ENCODE peak calls at places on chromosome 19, in four cellular contexts. One of them, this sample, is unnamed.

GRCh38 chr19:18762125-18763023 is 28.7 kb downstream of the COMP start:
- DNase-seq in astrocyte of the spinal cord: peak
- DNase-seq in tibial artery: peak
- DNase-seq in A549: no peak
- DNase-seq in this sample: no peak

GRCh38 chr19:8022275-8022674 is 16.8 kb upstream of the ELAVL1 start:
- DNase-seq in astrocyte of the spinal cord: no peak
- DNase-seq in tibial artery: no peak
- DNase-seq in A549: no peak
- DNase-seq in this sample: no peak

GRCh38 chr19:40315812-40316475 is 30.8 kb upstream of the AKT2 start:
- DNase-seq in astrocyte of the spinal cord: no peak
- DNase-seq in tibial artery: no peak
- DNase-seq in A549: no peak
- DNase-seq in this sample: no peak

GRCh38 chr19:36245210-36246005 is 30.5 kb downstream of the ZNF146 start:
- DNase-seq in astrocyte of the spinal cord: no peak
- DNase-seq in tibial artery: no peak
- DNase-seq in A549: no peak
- DNase-seq in this sample: no peak

GRCh38 chr19:4474504-4475136 is 2.5 kb downstream of the HDGFL2 start:
- DNase-seq in astrocyte of the spinal cord: peak
- DNase-seq in tibial artery: no peak
- DNase-seq in A549: peak
- DNase-seq in this sample: peak

GRCh38 chr19:37304190-37304883 is 66.6 kb upstream of the ZNF527 start:
- DNase-seq in astrocyte of the spinal cord: no peak
- DNase-seq in tibial artery: no peak
- DNase-seq in A549: no peak
- DNase-seq in this sample: no peak

GRCh38 chr19:38452430-38453366 is 19.2 kb downstream of the RYR1 start:
- DNase-seq in astrocyte of the spinal cord: no peak
- DNase-seq in tibial artery: no peak
- DNase-seq in A549: no peak
- DNase-seq in this sample: no peak

GRCh38 chr19:58569191-58569942 is 3.8 kb downstream of the MZF1 start:
- DNase-seq in astrocyte of the spinal cord: no peak
- DNase-seq in tibial artery: peak
- DNase-seq in A549: no peak
- DNase-seq in this sample: no peak

GRCh38 chr19:3966051-3967017 is 4.6 kb downstream of the DAPK3 start:
- DNase-seq in astrocyte of the spinal cord: no peak
- DNase-seq in tibial artery: no peak
- DNase-seq in A549: no peak
- DNase-seq in this sample: no peak

GRCh38 chr19:35561436-35561835 is 2.0 kb downstream of the ATP4A start:
- DNase-seq in astrocyte of the spinal cord: no peak
- DNase-seq in tibial artery: no peak
- DNase-seq in A549: no peak
- DNase-seq in this sample: no peak

GRCh38 chr19:58001895-58002369 is 688 bp downstream of the ZNF606 start:
- DNase-seq in astrocyte of the spinal cord: peak
- DNase-seq in tibial artery: no peak
- DNase-seq in A549: no peak
- DNase-seq in this sample: no peak

GRCh38 chr19:40612831-40613668 is 11.9 kb downstream of the LTBP4 start:
- DNase-seq in astrocyte of the spinal cord: peak
- DNase-seq in tibial artery: no peak
- DNase-seq in A549: peak
- DNase-seq in this sample: no peak

GRCh38 chr19:4867534-4868285 is at the start of gene PLIN3:
- DNase-seq in astrocyte of the spinal cord: peak
- DNase-seq in tibial artery: peak
- DNase-seq in A549: peak
- DNase-seq in this sample: peak

GRCh38 chr19:50258918-50259372 is 55.5 kb downstream of the MYH14 start:
- DNase-seq in astrocyte of the spinal cord: no peak
- DNase-seq in tibial artery: no peak
- DNase-seq in A549: peak
- DNase-seq in this sample: no peak

GRCh38 chr19:2365201-2365970 is 5.3 kb downstream of the TMPRSS9 start:
- DNase-seq in astrocyte of the spinal cord: no peak
- DNase-seq in tibial artery: no peak
- DNase-seq in A549: no peak
- DNase-seq in this sample: no peak

GRCh38 chr19:751501-752341 is 809 bp downstream of the MISP start:
- DNase-seq in astrocyte of the spinal cord: peak
- DNase-seq in tibial artery: no peak
- DNase-seq in A549: peak
- DNase-seq in this sample: peak

GRCh38 chr19:3374369-3375112 is 8.2 kb downstream of the NFIC start:
- DNase-seq in astrocyte of the spinal cord: no peak
- DNase-seq in tibial artery: peak
- DNase-seq in A549: no peak
- DNase-seq in this sample: no peak

DNA sequence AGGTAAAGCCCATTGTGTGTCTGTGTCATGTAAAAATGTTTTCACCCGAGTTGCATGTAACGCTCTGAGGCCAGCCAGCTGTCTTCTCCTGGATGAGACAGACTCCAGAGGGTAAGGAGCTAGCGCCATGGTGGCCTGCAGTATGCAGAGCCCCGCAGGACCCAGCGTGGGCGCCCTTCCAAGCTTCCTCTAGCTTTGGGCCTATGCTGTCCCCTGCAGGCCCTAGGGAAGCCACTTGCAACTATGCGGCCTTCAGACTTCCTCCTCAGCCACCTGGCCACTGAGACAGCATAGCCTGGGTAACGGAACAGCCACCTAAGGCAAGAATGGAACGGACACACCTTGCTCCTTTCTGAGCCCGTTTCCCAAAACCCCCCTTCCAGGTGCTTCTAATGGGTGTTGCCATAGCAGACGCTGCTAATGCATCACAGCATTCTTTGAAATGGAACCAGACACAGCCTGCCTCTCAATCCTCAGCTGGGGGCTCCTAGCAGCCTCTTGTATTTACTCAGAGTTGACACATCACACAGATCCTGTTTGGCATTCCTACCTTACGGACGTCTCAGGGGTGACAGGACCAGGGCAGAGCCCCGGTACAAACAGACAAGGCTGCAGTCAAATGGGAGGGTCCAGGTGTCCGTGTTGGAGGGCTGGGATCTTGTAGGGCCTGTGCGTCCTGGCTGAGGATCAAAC is 6.2 kb downstream of the FAM32A start:
- DNase-seq in astrocyte of the spinal cord: no peak
- DNase-seq in tibial artery: peak
- DNase-seq in A549: no peak
- DNase-seq in this sample: no peak
- TF ChIP-seq CTCF in astrocyte of the spinal cord: no peak
- TF ChIP-seq CTCF in tibial artery: no peak
- TF ChIP-seq CTCF in A549: no peak
- TF ChIP-seq CTCF in this sample: peak

GRCh38 chr19:54154603-54155345 is 4.7 kb downstream of the LENG1 start:
- DNase-seq in astrocyte of the spinal cord: no peak
- DNase-seq in tibial artery: no peak
- DNase-seq in A549: no peak
- DNase-seq in this sample: peak
- TF ChIP-seq CTCF in astrocyte of the spinal cord: no peak
- TF ChIP-seq CTCF in tibial artery: no peak
- TF ChIP-seq CTCF in A549: no peak
- TF ChIP-seq CTCF in this sample: no peak

GRCh38 chr19:52391135-52391534 is 6.5 kb upstream of the ZNF528 start:
- DNase-seq in astrocyte of the spinal cord: no peak
- DNase-seq in tibial artery: no peak
- DNase-seq in A549: no peak
- DNase-seq in this sample: no peak
- TF ChIP-seq CTCF in astrocyte of the spinal cord: no peak
- TF ChIP-seq CTCF in tibial artery: no peak
- TF ChIP-seq CTCF in A549: no peak
- TF ChIP-seq CTCF in this sample: no peak

DNA sequence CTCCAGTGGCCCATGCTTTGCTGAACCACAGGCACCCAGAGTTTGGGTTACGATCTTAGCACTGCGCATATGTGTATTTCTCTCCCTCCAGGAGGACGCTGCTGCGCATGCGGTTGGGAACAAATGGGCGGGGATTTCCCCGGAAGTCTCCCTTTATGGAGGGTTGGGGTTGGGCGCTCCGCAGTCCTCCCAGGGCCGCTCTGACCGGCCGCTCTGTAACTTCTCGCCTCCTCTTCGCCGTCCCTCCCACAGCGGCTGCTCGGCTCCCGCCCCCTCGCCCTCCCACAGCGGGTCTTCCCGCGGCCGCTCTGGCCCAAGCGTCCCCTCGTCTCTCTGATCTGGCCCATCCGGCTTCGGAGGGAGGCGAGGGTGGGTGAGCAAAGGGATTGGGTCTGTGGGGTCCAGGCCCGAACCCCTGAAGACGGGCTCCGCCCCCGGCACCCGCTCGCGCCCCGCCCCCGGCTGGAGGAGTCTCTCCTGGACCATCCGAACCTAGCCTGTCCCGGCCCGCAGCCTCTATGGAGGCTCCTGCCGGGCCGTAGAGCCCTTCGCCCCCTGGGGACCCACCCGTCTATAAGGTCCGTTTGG is at the start of gene MEGF8:
- DNase-seq in astrocyte of the spinal cord: peak
- DNase-seq in tibial artery: peak
- DNase-seq in A549: peak
- DNase-seq in this sample: peak
- TF ChIP-seq CTCF in astrocyte of the spinal cord: peak
- TF ChIP-seq CTCF in tibial artery: no peak
- TF ChIP-seq CTCF in A549: no peak
- TF ChIP-seq CTCF in this sample: peak

This sample was measured in HFFc6.